ENCODE peak calls at places on chromosomes 11 and 22, in ten cellular contexts. B, Y, N, G, K, R, V, I, T and U are unnamed samples.
A peak's percentile ranks its signal among the peaks of the same experiment; 100 is the strongest.

GRCh38 chr22:45805413-45805812 is 133.8 kb downstream of the ATXN10 start:
- DNase-seq in B (no peak), Y (no peak), N (no peak), G (no peak), K (no peak), R (no peak), V (no peak), I (no peak), T (no peak), U (no peak)

GRCh38 chr11:69940246-69940610 is 121.0 kb upstream of the FGF3 start:
- DNase-seq in B (no peak), Y (no peak), N (no peak), G (no peak), K (peak; percentile 48), R (no peak), V (no peak), I (no peak), T (no peak), U (no peak)

GRCh38 chr11:59368238-59369022 is 9.7 kb downstream of the OR5AN1 start:
- DNase-seq in B (no peak), Y (no peak), N (no peak), G (no peak), K (no peak), R (no peak), V (no peak), I (no peak), T (no peak), U (no peak)

GRCh38 chr11:29312817-29313216 is 704.0 kb downstream of the KCNA4 start:
- DNase-seq in B (no peak), Y (no peak), N (no peak), G (no peak), K (no peak), R (no peak), V (no peak), I (no peak), T (no peak), U (no peak)

GRCh38 chr11:11407065-11407737 is 54.2 kb upstream of the CSNK2A3 start:
- DNase-seq in B (no peak), Y (no peak), N (no peak), G (no peak), K (peak; percentile 80), R (no peak), V (no peak), I (no peak), T (no peak), U (no peak)

GRCh38 chr11:845872-846271 is 3.2 kb downstream of the TSPAN4 start:
- DNase-seq in B (no peak), Y (no peak), N (no peak), G (no peak), K (no peak), R (no peak), V (no peak), I (no peak), T (no peak), U (no peak)

GRCh38 chr11:77705195-77705876 is 67.7 kb upstream of the CLNS1A start:
- DNase-seq in B (peak; percentile 5), Y (peak; percentile 71), N (no peak), G (no peak), K (no peak), R (no peak), V (no peak), I (no peak), T (no peak), U (peak; percentile 45)

GRCh38 chr11:69442807-69443137 is 38.7 kb upstream of the LINC01488 start:
- DNase-seq in B (peak; percentile 52), Y (no peak), N (no peak), G (no peak), K (no peak), R (no peak), V (no peak), I (no peak), T (no peak), U (no peak)

GRCh38 chr22:30832407-30832987 is 136.1 kb downstream of the MORC2 start:
- DNase-seq in B (no peak), Y (no peak), N (no peak), G (no peak), K (no peak), R (no peak), V (no peak), I (no peak), T (no peak), U (no peak)

GRCh38 chr22:30829901-30830550 is 135.4 kb downstream of the OSBP2 start:
- DNase-seq in B (no peak), Y (peak; percentile 90), N (no peak), G (peak; percentile 19), K (no peak), R (no peak), V (no peak), I (no peak), T (no peak), U (no peak)

GRCh38 chr22:30828187-30829155 is 133.8 kb downstream of the OSBP2 start:
- DNase-seq in B (no peak), Y (no peak), N (no peak), G (peak; percentile 15), K (no peak), R (no peak), V (no peak), I (no peak), T (no peak), U (no peak)

GRCh38 chr22:30833328-30833727 is 135.2 kb downstream of the MORC2 start:
- DNase-seq in B (no peak), Y (no peak), N (no peak), G (peak; percentile 26), K (no peak), R (no peak), V (no peak), I (no peak), T (no peak), U (no peak)

DNA sequence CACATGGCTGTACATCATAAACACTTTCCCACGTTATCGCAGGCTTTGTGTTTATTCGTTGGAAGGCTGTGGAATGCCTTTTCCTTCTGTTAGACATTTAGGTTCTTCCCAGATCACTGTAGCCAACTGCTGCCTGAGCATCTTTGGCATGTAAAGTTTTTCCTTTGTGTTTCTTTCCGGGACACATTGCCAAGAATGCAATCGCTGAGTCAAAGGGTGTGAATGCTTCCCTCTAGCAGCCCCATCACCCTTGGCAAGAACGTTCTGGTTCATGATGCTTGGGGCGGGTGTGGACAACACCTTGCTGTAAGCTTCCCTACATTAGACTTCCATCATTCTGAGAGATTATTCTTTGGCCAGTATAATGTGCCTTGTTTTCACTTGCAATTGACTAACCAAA is 136.2 kb downstream of the OSBP2 start:
- DNase-seq in B (peak; percentile 46), Y (peak; percentile 81), N (no peak), G (peak; percentile 55), K (no peak), R (no peak), V (no peak), I (peak; percentile 36), T (no peak), U (no peak)
- TF ChIP-seq POLR2AphosphoS5 in B (no peak), Y (peak; percentile 36), N (no peak), G (peak; percentile 55), K (no peak), R (no peak), V (no peak), I (no peak), T (no peak), U (no peak)

GRCh38 chr11:17273668-17274321 is 2.7 kb upstream of the NUCB2 start:
- DNase-seq in B (peak; percentile 83), Y (no peak), N (no peak), G (no peak), K (no peak), R (no peak), V (no peak), I (no peak), T (no peak), U (peak; percentile 96)

GRCh38 chr11:17277024-17277584 is 565 bp downstream of the NUCB2 start:
- DNase-seq in B (peak; percentile 27), Y (no peak), N (peak; percentile 22), G (no peak), K (peak; percentile 77), R (peak; percentile 34), V (no peak), I (peak; percentile 22), T (no peak), U (peak; percentile 78)

GRCh38 chr11:17275376-17276235 is 933 bp upstream of the NUCB2 start:
- DNase-seq in B (no peak), Y (no peak), N (no peak), G (no peak), K (no peak), R (no peak), V (no peak), I (no peak), T (no peak), U (peak; percentile 90)

GRCh38 chr11:17272823-17273222 is 3.7 kb upstream of the NUCB2 start:
- DNase-seq in B (no peak), Y (no peak), N (no peak), G (no peak), K (no peak), R (no peak), V (no peak), I (no peak), T (no peak), U (no peak)

DNA sequence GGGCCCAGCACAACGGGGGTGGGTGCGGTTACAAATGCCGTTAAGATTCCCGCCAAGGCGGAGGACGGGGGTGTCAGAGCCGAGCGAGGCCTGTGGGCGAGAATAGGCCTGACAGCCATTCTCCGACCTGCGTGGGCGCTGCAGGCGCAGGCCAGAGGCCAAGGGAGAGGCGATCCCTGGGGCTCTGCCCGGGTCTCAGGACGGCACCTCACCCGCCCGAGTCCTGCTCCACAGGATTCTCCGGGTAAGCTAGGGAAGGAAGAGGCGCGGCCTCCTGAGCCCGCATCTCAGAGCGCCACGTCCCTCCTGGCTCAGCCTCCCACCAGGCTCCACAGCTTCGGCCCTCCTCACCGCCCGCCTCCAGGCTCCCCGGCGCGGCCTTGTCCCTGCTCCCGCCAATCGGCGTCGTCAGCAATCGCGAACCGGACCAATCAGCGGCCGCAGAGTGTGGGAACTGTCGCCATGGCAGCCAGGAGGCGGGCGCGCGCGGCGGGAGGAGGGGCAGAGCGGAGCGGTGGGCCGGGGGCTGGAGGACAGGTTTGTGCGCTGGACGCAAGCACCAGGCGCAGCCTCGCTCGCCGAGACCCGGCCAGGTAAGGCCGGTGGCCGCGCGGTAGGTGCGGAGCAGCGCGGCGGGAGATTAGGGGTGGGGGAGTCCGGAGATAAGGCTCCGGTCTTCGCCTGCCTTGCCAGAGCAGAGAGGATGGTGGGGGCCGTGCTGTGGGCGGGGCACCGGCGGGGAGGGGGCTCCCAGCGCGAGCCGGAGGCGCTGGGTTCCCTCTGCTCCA is at the start of gene NUCB2:
- DNase-seq in B (peak; percentile 98), Y (peak; percentile 89), N (peak; percentile 89), G (peak; percentile 98), K (peak; percentile 98), R (peak; percentile 91), V (peak; percentile 48), I (peak; percentile 94), T (peak; percentile 87), U (peak; percentile 93)
- TF ChIP-seq POLR2AphosphoS5 in B (peak; percentile 67), Y (peak; percentile 85), N (peak; percentile 58), G (peak; percentile 79), K (peak; percentile 71), R (peak; percentile 50), V (peak; percentile 70), I (peak; percentile 25), T (peak; percentile 66), U (peak; percentile 93)

GRCh38 chr22:40498454-40499186 is 128.2 kb downstream of the SGSM3 start:
- DNase-seq in B (peak; percentile 36), Y (peak; percentile 91), N (no peak), G (no peak), K (no peak), R (no peak), V (no peak), I (no peak), T (peak; percentile 49), U (no peak)
- TF ChIP-seq POLR2AphosphoS5 in B (no peak), Y (no peak), N (no peak), G (no peak), K (no peak), R (no peak), V (no peak), I (no peak), T (no peak), U (no peak)

GRCh38 chr11:79437274-79437980 is 3.4 kb downstream of the TENM4 start:
- DNase-seq in B (peak; percentile 89), Y (no peak), N (no peak), G (peak; percentile 64), K (peak; percentile 86), R (peak; percentile 22), V (no peak), I (no peak), T (no peak), U (no peak)
- TF ChIP-seq POLR2AphosphoS5 in B (no peak), Y (no peak), N (no peak), G (no peak), K (no peak), R (no peak), V (no peak), I (no peak), T (no peak), U (no peak)